ENCODE peak calls at places on chromosome 1, in nine cellular contexts. Q is glutamatergic neuron; Z is brain microvascular endothelial cell; R is Calu3; B is BJ; N is GM10248; T is tibial nerve; M is CD4-positive, alpha-beta T cell; J is neural crest cell. U is an unnamed sample.

GRCh38 chr1:222909586-222909985 is 94.7 kb downstream of the DISP1 start:
- DNase-seq in Q (no peak), Z (peak), R (no peak), B (no peak), N (no peak), T (no peak), M (no peak), J (no peak), U (no peak)

GRCh38 chr1:204307334-204307883 is 52.3 kb downstream of the PLEKHA6 start:
- DNase-seq in Q (no peak), Z (no peak), R (no peak), B (no peak), N (no peak), T (no peak), M (no peak), J (no peak), U (peak)

GRCh38 chr1:96538883-96539282 is 182.7 kb upstream of the PTBP2 start:
- DNase-seq in Q (no peak), Z (peak), R (no peak), B (peak), N (no peak), T (peak), M (no peak), J (no peak), U (no peak)

GRCh38 chr1:170545476-170545875 is 13.5 kb downstream of the GORAB start:
- DNase-seq in Q (no peak), Z (peak), R (no peak), B (peak), N (no peak), T (no peak), M (no peak), J (no peak), U (no peak)

GRCh38 chr1:61842863-61843514 is 100.7 kb downstream of the PATJ start:
- DNase-seq in Q (no peak), Z (peak), R (no peak), B (no peak), N (no peak), T (no peak), M (no peak), J (no peak), U (no peak)

GRCh38 chr1:10338611-10339010 is 60.3 kb upstream of the PGD start:
- DNase-seq in Q (no peak), Z (no peak), R (no peak), B (no peak), N (no peak), T (no peak), M (no peak), J (no peak), U (no peak)

GRCh38 chr1:44485229-44485932 is 80.3 kb downstream of the RNF220 start:
- DNase-seq in Q (no peak), Z (peak), R (no peak), B (peak), N (no peak), T (no peak), M (no peak), J (no peak), U (no peak)

GRCh38 chr1:173175514-173176146 is 31.5 kb downstream of the TNFSF4 start:
- DNase-seq in Q (no peak), Z (no peak), R (no peak), B (peak), N (no peak), T (no peak), M (no peak), J (no peak), U (no peak)

GRCh38 chr1:30929944-30930525 is 21.5 kb upstream of the SDC3 start:
- DNase-seq in Q (no peak), Z (no peak), R (no peak), B (no peak), N (no peak), T (no peak), M (no peak), J (no peak), U (no peak)

GRCh38 chr1:210527091-210527490 is 198.4 kb downstream of the HHAT start:
- DNase-seq in Q (no peak), Z (no peak), R (no peak), B (no peak), N (no peak), T (no peak), M (no peak), J (no peak), U (no peak)

GRCh38 chr1:215376544-215377264 is 190.4 kb upstream of the KCTD3 start:
- DNase-seq in Q (no peak), Z (peak), R (no peak), B (no peak), N (no peak), T (no peak), M (no peak), J (no peak), U (no peak)

GRCh38 chr1:22208265-22208972 is 65.5 kb upstream of the WNT4 start:
- DNase-seq in Q (peak), Z (no peak), R (peak), B (no peak), N (no peak), T (no peak), M (no peak), J (peak), U (peak)

GRCh38 chr1:86146566-86146965 is 10.0 kb downstream of the COL24A1 start:
- DNase-seq in Q (no peak), Z (no peak), R (no peak), B (no peak), N (no peak), T (no peak), M (no peak), J (no peak), U (no peak)
- TF ChIP-seq CTCF in Q (no peak), Z (no peak), R (no peak), B (peak), N (no peak), T (no peak), M (no peak), J (peak), U (no peak)

DNA sequence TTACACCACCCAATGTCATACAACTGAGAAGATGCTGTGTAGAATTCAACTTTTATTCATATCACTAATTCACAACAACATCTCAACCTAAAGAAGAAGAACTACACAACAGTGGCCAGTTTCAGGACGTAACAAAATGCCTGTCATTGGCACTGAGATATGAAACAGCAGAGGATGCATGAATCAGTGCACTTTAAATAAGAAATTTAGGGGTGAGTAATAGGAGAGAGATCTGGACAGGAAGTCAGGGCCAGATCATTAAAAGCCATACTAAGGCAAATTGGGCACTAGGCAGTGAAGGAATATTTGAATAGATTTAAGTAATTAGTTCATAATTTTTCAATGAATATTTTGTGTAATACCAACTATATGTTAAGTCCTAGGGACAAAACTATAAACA is 510.5 kb downstream of the PLPP3 start:
- DNase-seq in Q (no peak), Z (no peak), R (no peak), B (no peak), N (no peak), T (no peak), M (no peak), J (no peak), U (no peak)
- TF ChIP-seq CTCF in Q (no peak), Z (no peak), R (no peak), B (no peak), N (no peak), T (no peak), M (no peak), J (no peak), U (no peak)

GRCh38 chr1:112744019-112744578 is 29.0 kb upstream of the PPM1J start:
- DNase-seq in Q (peak), Z (peak), R (peak), B (no peak), N (no peak), T (no peak), M (no peak), J (no peak), U (peak)
- TF ChIP-seq CTCF in Q (no peak), Z (peak), R (peak), B (peak), N (no peak), T (no peak), M (no peak), J (no peak), U (no peak)

GRCh38 chr1:9009438-9010366 is 16.5 kb downstream of the SLC2A7 start:
- DNase-seq in Q (peak), Z (peak), R (peak), B (no peak), N (peak), T (no peak), M (no peak), J (peak), U (peak)
- TF ChIP-seq CTCF in Q (peak), Z (peak), R (no peak), B (peak), N (peak), T (no peak), M (no peak), J (peak), U (peak)

GRCh38 chr1:46530791-46531409 is 20.5 kb downstream of the KNCN start:
- DNase-seq in Q (no peak), Z (no peak), R (peak), B (no peak), N (no peak), T (no peak), M (no peak), J (no peak), U (no peak)
- TF ChIP-seq CTCF in Q (peak), Z (peak), R (peak), B (no peak), N (no peak), T (no peak), M (no peak), J (peak), U (no peak)